ENCODE peak calls at places on chromosomes 16 and 17, in ten cellular contexts. P is IMR-90, W is fibroblast of lung, I is tibial artery, V is endodermal cell, G is GM23338, T is neural progenitor cell, N is spleen, K is psoas muscle, F is heart right ventricle. E is an unnamed sample. For H3K36me3 and H3K27me3, the result is how much of the 10 kb centered on the place peaks cover.

GRCh38 chr16:11401161-11402050 is 56.1 kb downstream of the RMI2 start:
- DNase-seq in P (no peak), W (no peak), I (no peak), V (peak), G (no peak), T (no peak), N (peak), K (peak), F (peak), E (peak)

GRCh38 chr17:75673487-75673886 is 6.3 kb downstream of the SAP30BP start:
- DNase-seq in P (no peak), W (no peak), I (no peak), V (no peak), G (no peak), T (no peak), N (no peak), K (no peak), F (no peak), E (no peak)

GRCh38 chr17:47742319-47743181 is 9.5 kb downstream of the TBX21 start:
- DNase-seq in P (no peak), W (no peak), I (no peak), V (peak), G (peak), T (peak), N (peak), K (no peak), F (no peak), E (no peak)

GRCh38 chr16:78630102-78630501 is 530.6 kb downstream of the WWOX start:
- DNase-seq in P (no peak), W (no peak), I (no peak), V (no peak), G (no peak), T (no peak), N (no peak), K (no peak), F (no peak), E (no peak)

GRCh38 chr17:45732926-45733505 is 51.1 kb upstream of the CRHR1 start:
- DNase-seq in P (no peak), W (no peak), I (no peak), V (peak), G (no peak), T (no peak), N (no peak), K (no peak), F (peak), E (no peak)

GRCh38 chr17:45229681-45230409 is 8.2 kb downstream of the FMNL1 start:
- DNase-seq in P (no peak), W (no peak), I (no peak), V (peak), G (no peak), T (no peak), N (peak), K (peak), F (no peak), E (no peak)

GRCh38 chr16:81733295-81733694 is 45.8 kb upstream of the PLCG2 start:
- DNase-seq in P (no peak), W (no peak), I (no peak), V (no peak), G (no peak), T (no peak), N (no peak), K (no peak), F (no peak), E (no peak)

GRCh38 chr17:19724501-19725420 is 8.4 kb upstream of the SLC47A2 start:
- DNase-seq in P (no peak), W (peak), I (peak), V (peak), G (no peak), T (no peak), N (peak), K (peak), F (peak), E (peak)

GRCh38 chr17:6420173-6420641 is 14.7 kb downstream of the AIPL1 start:
- DNase-seq in P (peak), W (peak), I (no peak), V (peak), G (peak), T (peak), N (no peak), K (no peak), F (no peak), E (no peak)

GRCh38 chr17:50330151-50330753 is 15.7 kb upstream of the XYLT2 start:
- DNase-seq in P (no peak), W (no peak), I (no peak), V (peak), G (no peak), T (no peak), N (no peak), K (no peak), F (no peak), E (no peak)

GRCh38 chr17:60006160-60006559 is 41.6 kb upstream of the RNFT1 start:
- DNase-seq in P (no peak), W (no peak), I (no peak), V (peak), G (no peak), T (no peak), N (no peak), K (no peak), F (no peak), E (no peak)

GRCh38 chr16:56477096-56477878 is 25.9 kb downstream of the OGFOD1 start:
- DNase-seq in P (peak), W (peak), I (no peak), V (no peak), G (no peak), T (no peak), N (no peak), K (no peak), F (no peak), E (no peak)

GRCh38 chr16:85276741-85277140 is 164.5 kb upstream of the CIBAR2 start:
- DNase-seq in P (no peak), W (no peak), I (no peak), V (no peak), G (peak), T (peak), N (no peak), K (no peak), F (no peak), E (no peak)

GRCh38 chr16:69223882-69224281 is 36.9 kb downstream of the SNTB2 start:
- DNase-seq in P (peak), W (peak), I (no peak), V (no peak), G (no peak), T (no peak), N (no peak), K (no peak), F (no peak), E (no peak)

GRCh38 chr16:67013238-67013822 is 15.6 kb upstream of the CBFB start:
- DNase-seq in P (no peak), W (no peak), I (no peak), V (peak), G (peak), T (no peak), N (no peak), K (no peak), F (no peak), E (peak)

GRCh38 chr17:32626371-32626770 is 139.6 kb downstream of the CDK5R1 start:
- DNase-seq in P (no peak), W (no peak), I (no peak), V (no peak), G (no peak), T (no peak), N (no peak), K (no peak), F (no peak), E (no peak)

GRCh38 chr17:42775534-42776098 is 2.4 kb downstream of the VPS25 start:
- DNase-seq in P (peak), W (peak), I (no peak), V (no peak), G (no peak), T (no peak), N (peak), K (no peak), F (no peak), E (no peak)

GRCh38 chr16:72997141-72997542 is 50.8 kb downstream of the ZFHX3 start:
- DNase-seq in P (peak), W (no peak), I (peak), V (no peak), G (no peak), T (no peak), N (no peak), K (peak), F (no peak), E (peak)

GRCh38 chr16:2001456-2002355 is 7.9 kb downstream of the ZNF598 start:
- DNase-seq in P (no peak), W (no peak), I (no peak), V (no peak), G (no peak), T (no peak), N (peak), K (no peak), F (no peak), E (no peak)

GRCh38 chr16:2001035-2001434 is 8.6 kb downstream of the ZNF598 start:
- DNase-seq in P (no peak), W (no peak), I (no peak), V (no peak), G (no peak), T (no peak), N (no peak), K (no peak), F (no peak), E (no peak)

GRCh38 chr16:1998360-1998835 is 8.6 kb downstream of the SYNGR3 start:
- DNase-seq in P (no peak), W (no peak), I (no peak), V (no peak), G (no peak), T (no peak), N (no peak), K (no peak), F (no peak), E (no peak)

GRCh38 chr16:1998852-1999801 is 9.4 kb downstream of the SYNGR3 start:
- DNase-seq in P (no peak), W (no peak), I (no peak), V (no peak), G (no peak), T (no peak), N (peak), K (peak), F (no peak), E (no peak)

DNA sequence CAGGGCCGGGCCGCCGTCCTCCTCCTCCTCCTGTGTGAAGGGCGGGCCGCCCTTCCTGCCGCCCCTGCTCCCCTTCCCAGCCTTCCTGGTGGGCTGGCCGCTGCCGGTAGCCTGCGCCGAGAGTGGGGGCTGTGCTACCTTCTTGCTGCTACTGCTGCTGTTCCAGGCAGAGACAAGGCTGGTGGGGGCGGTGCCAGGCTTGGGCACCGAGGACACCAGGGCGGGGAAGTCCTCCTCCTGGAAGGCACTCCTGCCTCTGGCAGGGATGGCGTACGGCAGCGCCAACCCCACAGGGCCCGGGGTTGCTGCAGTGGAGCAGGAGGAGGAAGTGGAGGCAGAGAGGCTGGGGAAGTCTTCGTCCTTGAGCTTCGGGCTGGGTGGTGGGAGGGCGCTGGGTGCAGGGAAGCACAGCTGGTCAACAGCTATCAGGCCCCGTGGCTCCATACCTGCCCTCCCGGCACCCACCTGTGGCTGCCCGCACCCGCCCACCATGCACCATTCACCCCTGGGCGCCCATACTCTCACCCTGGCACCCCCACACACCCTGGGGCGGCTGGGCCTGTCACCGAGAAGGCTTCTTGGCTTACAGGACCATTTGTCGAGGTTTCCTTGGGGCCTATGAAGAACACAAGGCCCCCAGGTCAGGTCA is 9.6 kb downstream of the ZNF598 start:
- DNase-seq in P (no peak), W (no peak), I (no peak), V (no peak), G (no peak), T (no peak), N (peak), K (no peak), F (no peak), E (no peak)
- H3K36me3 ChIP-seq in P (half or more), W (under half), I (half or more), V (under half), G (under half), T (under half), N (half or more), K (under half), F (half or more), E (half or more)

GRCh38 chr17:72622661-72623433 is 469.6 kb downstream of the SLC39A11 start:
- DNase-seq in P (no peak), W (peak), I (no peak), V (no peak), G (no peak), T (no peak), N (no peak), K (no peak), F (no peak), E (no peak)
- H3K27me3 ChIP-seq in P (under half), W (under half), I (under half), V (under half), G (under half), T (under half), N (under half), K (under half), F (under half), E (under half)

GRCh38 chr16:27681681-27682080 is 131.7 kb downstream of the KATNIP start:
- DNase-seq in P (no peak), W (no peak), I (no peak), V (no peak), G (no peak), T (no peak), N (no peak), K (no peak), F (no peak), E (no peak)
- H3K36me3 ChIP-seq in P (under half), W (under half), I (under half), V (under half), G (under half), T (under half), N (under half), K (under half), F (under half), E (under half)

GRCh38 chr17:79794659-79795511 is 2.0 kb downstream of the CBX8 start:
- DNase-seq in P (no peak), W (no peak), I (no peak), V (peak), G (peak), T (peak), N (no peak), K (no peak), F (no peak), E (no peak)

GRCh38 chr17:79791354-79792123 is 5.3 kb downstream of the CBX8 start:
- DNase-seq in P (no peak), W (no peak), I (no peak), V (peak), G (peak), T (peak), N (no peak), K (no peak), F (no peak), E (no peak)

GRCh38 chr17:79793924-79794304 is 3.0 kb downstream of the CBX8 start:
- DNase-seq in P (no peak), W (peak), I (no peak), V (peak), G (peak), T (peak), N (no peak), K (no peak), F (no peak), E (no peak)

GRCh38 chr17:79792371-79792871 is 4.5 kb downstream of the CBX8 start:
- DNase-seq in P (no peak), W (no peak), I (no peak), V (peak), G (peak), T (no peak), N (no peak), K (no peak), F (no peak), E (no peak)

GRCh38 chr17:79792984-79793923 is 3.6 kb downstream of the CBX8 start:
- DNase-seq in P (peak), W (peak), I (peak), V (peak), G (peak), T (peak), N (no peak), K (peak), F (no peak), E (no peak)
- H3K27me3 ChIP-seq in P (under half), W (under half), I (under half), V (half or more), G (half or more), T (half or more), N (half or more), K (under half), F (under half), E (under half)

GRCh38 chr17:77173104-77173503 is 32.3 kb downstream of the SEC14L1 start:
- DNase-seq in P (no peak), W (no peak), I (no peak), V (no peak), G (no peak), T (no peak), N (no peak), K (no peak), F (no peak), E (no peak)
- H3K36me3 ChIP-seq in P (under half), W (under half), I (under half), V (under half), G (under half), T (under half), N (under half), K (under half), F (under half), E (under half)